ENCODE peak calls at places on chromosomes 7 and 10, in ten cellular contexts. R is kidney epithelial cell; N is stimulated activated CD4-positive, alpha-beta T cell treated with anti-CD3 and anti-CD28 coated beads, Interleukin-15, amount 100 ng/mL, for 1 hour; Z is NCI-H345; B is NCI-H1105; D is AG04450; P is GDM1; V is T1000; W is CD14-positive monocyte; X is cardiac fibroblast. O is an unnamed sample.

GRCh38 chr7:69596723-69597277 is 1.5 kb upstream of the AUTS2 start:
- DNase-seq in D (no peak), V (no peak), N (no peak), P (no peak), W (no peak), X (no peak), Z (peak; percentile 5), B (no peak), R (no peak), O (no peak)

GRCh38 chr10:73247509-73248258 is 629 bp upstream of the DNAJC9 start:
- DNase-seq in R (no peak), W (no peak), P (no peak), N (no peak), Z (no peak), B (no peak), X (no peak), V (no peak), D (peak; percentile 16), O (no peak)

GRCh38 chr7:33764752-33765451 is 140.4 kb upstream of the BMPER start:
- DNase-seq in N (no peak), B (no peak), W (no peak), X (peak; percentile 91), V (no peak), Z (no peak), P (no peak), R (no peak), D (no peak), O (no peak)

GRCh38 chr7:29413511-29414178 is 150.0 kb upstream of the PRR15 start:
- DNase-seq in X (no peak), Z (no peak), W (no peak), R (peak; percentile 14), B (no peak), N (no peak), D (no peak), V (no peak), P (no peak), O (no peak)

GRCh38 chr7:151426906-151427704 is 12.8 kb downstream of the CRYGN start:
- DNase-seq in X (no peak), N (no peak), Z (no peak), P (no peak), R (no peak), W (no peak), B (no peak), D (no peak), V (no peak), O (no peak)

GRCh38 chr10:127932521-127933270 is 25.8 kb downstream of the PTPRE start:
- DNase-seq in X (no peak), R (no peak), W (no peak), V (no peak), N (no peak), P (no peak), Z (no peak), B (no peak), D (no peak), O (no peak)

GRCh38 chr7:116097365-116098009 is 66.9 kb upstream of the TFEC start:
- DNase-seq in Z (no peak), D (no peak), W (no peak), B (no peak), P (no peak), X (peak; percentile 96), R (peak; percentile 72), V (peak; percentile 3), N (no peak), O (no peak)

GRCh38 chr7:118080947-118081346 is 103.0 kb upstream of the LSM8 start:
- DNase-seq in W (no peak), P (no peak), D (peak; percentile 11), V (peak; percentile 3), Z (no peak), R (peak; percentile 93), B (no peak), N (no peak), X (peak; percentile 66), O (no peak)

GRCh38 chr7:139987691-139988516 is 74.8 kb downstream of the PARP12 start:
- DNase-seq in V (no peak), Z (no peak), P (no peak), D (no peak), X (no peak), B (no peak), R (no peak), N (no peak), W (no peak), O (no peak)

GRCh38 chr10:91163269-91163708 is 57.2 kb upstream of the PCGF5 start:
- DNase-seq in V (peak; percentile 29), Z (peak; percentile 38), R (peak; percentile 9), N (peak; percentile 54), D (no peak), X (peak; percentile 51), P (peak; percentile 57), W (peak; percentile 54), B (peak; percentile 36), O (peak; percentile 34)

GRCh38 chr7:92953657-92954056 is 117.3 kb upstream of the CDK6 start:
- DNase-seq in Z (no peak), P (no peak), V (no peak), W (no peak), X (no peak), R (no peak), D (no peak), N (no peak), B (no peak), O (no peak)

GRCh38 chr10:28459453-28460144 is 73.3 kb upstream of the WAC start:
- DNase-seq in D (no peak), P (no peak), B (no peak), Z (no peak), N (no peak), W (no peak), V (no peak), R (no peak), X (no peak), O (no peak)

GRCh38 chr10:1063232-1063862 is 7.2 kb downstream of the WDR37 start:
- DNase-seq in D (no peak), W (no peak), P (no peak), R (no peak), N (no peak), V (no peak), B (no peak), X (no peak), Z (no peak), O (no peak)

GRCh38 chr10:118173326-118173725 is 126.6 kb upstream of the RAB11FIP2 start:
- DNase-seq in V (no peak), D (no peak), B (no peak), R (no peak), Z (no peak), N (no peak), X (no peak), P (no peak), W (no peak), O (no peak)

GRCh38 chr10:17771027-17771426 is 19.0 kb downstream of the TMEM236 start:
- DNase-seq in V (no peak), P (no peak), R (no peak), B (no peak), D (no peak), N (no peak), X (no peak), W (no peak), Z (no peak), O (no peak)

GRCh38 chr7:55260671-55261385 is 104.3 kb upstream of the LANCL2 start:
- DNase-seq in R (no peak), X (no peak), Z (no peak), N (no peak), D (no peak), V (no peak), P (no peak), W (no peak), B (no peak), O (no peak)

GRCh38 chr7:32427769-32428291 is 62.4 kb downstream of the LSM5 start:
- DNase-seq in Z (peak; percentile 11), W (no peak), X (peak; percentile 84), P (peak; percentile 41), V (peak; percentile 11), B (peak; percentile 54), D (peak; percentile 26), R (peak; percentile 47), N (peak; percentile 2), O (peak; percentile 30)

GRCh38 chr10:73871915-73872710 is 2.2 kb downstream of the CAMK2G start:
- DNase-seq in B (no peak), Z (no peak), N (no peak), P (no peak), D (no peak), X (no peak), W (no peak), R (no peak), V (no peak), O (no peak)

GRCh38 chr7:214410-215212 is 22.2 kb downstream of the FAM20C start:
- DNase-seq in N (no peak), Z (no peak), X (peak; percentile 58), W (no peak), V (peak; percentile 28), B (no peak), D (no peak), P (no peak), R (no peak), O (no peak)

GRCh38 chr10:130652544-130652943 is 516.4 kb downstream of the GLRX3 start:
- DNase-seq in P (no peak), D (no peak), W (peak; percentile 60), X (no peak), B (no peak), Z (no peak), N (no peak), R (no peak), V (no peak), O (no peak)

GRCh38 chr7:39761435-39761834 is 138.1 kb downstream of the RALA start:
- DNase-seq in W (no peak), N (no peak), P (no peak), Z (peak; percentile 10), D (no peak), B (peak; percentile 45), V (no peak), X (no peak), R (no peak), O (no peak)

GRCh38 chr10:77849039-77849664 is 77.4 kb downstream of the DLG5 start:
- DNase-seq in D (no peak), P (no peak), R (no peak), N (no peak), X (no peak), B (no peak), W (no peak), Z (no peak), V (no peak), O (no peak)

GRCh38 chr10:43076311-43076875 is 476 bp upstream of the RET start:
- DNase-seq in V (no peak), N (no peak), B (no peak), X (peak; percentile 23), Z (peak; percentile 23), P (no peak), R (no peak), W (no peak), D (no peak), O (no peak)

GRCh38 chr10:31706921-31707571 is 221.6 kb downstream of the ARHGAP12 start:
- DNase-seq in D (no peak), Z (no peak), V (no peak), X (no peak), N (no peak), P (no peak), B (no peak), R (no peak), W (peak; percentile 76), O (no peak)

GRCh38 chr10:12531305-12531738 is 182.0 kb downstream of the CAMK1D start:
- DNase-seq in Z (peak; percentile 40), D (no peak), P (no peak), W (no peak), N (no peak), R (no peak), X (peak; percentile 15), V (no peak), B (no peak), O (no peak)

GRCh38 chr10:100433253-100434240 is 29.3 kb upstream of the WNT8B start:
- DNase-seq in W (peak; percentile 85), R (peak; percentile 69), V (peak; percentile 89), D (peak; percentile 81), B (peak; percentile 76), N (peak; percentile 85), X (peak; percentile 97), Z (peak; percentile 92), P (peak; percentile 83), O (peak; percentile 91)